ENCODE peak calls at places on chromosomes 5 and 9, in four cellular contexts. B is heart left ventricle, E is IMR-90, J is astrocyte. K is an unnamed sample.
A peak's percentile ranks its signal among the peaks of the same experiment; 100 is the strongest.

GRCh38 chr9:88106492-88106891 is 31.8 kb downstream of the SPATA31C2 start:
- DNase-seq in J (peak; percentile 16), B (no peak), E (peak; percentile 36), K (peak; percentile 35)

GRCh38 chr5:79736528-79737514 is 47.2 kb downstream of the CMYA5 start:
- DNase-seq in J (no peak), B (no peak), E (no peak), K (no peak)

GRCh38 chr5:169650701-169651331 is 13.7 kb downstream of the DOCK2 start:
- DNase-seq in B (no peak), E (peak; percentile 91), J (peak; percentile 88), K (peak; percentile 91)

GRCh38 chr5:88268414-88269184 is at the start of gene TMEM161B:
- DNase-seq in E (peak; percentile 85), J (peak; percentile 87), B (peak; percentile 90), K (peak; percentile 94)

GRCh38 chr5:27472000-27472763 is 433.8 kb upstream of the CDH9 start:
- DNase-seq in J (no peak), E (peak; percentile 19), B (no peak), K (peak; percentile 12)

GRCh38 chr5:94432499-94432898 is 185.9 kb downstream of the KIAA0825 start:
- DNase-seq in B (no peak), J (peak; percentile 49), E (peak; percentile 49), K (peak; percentile 52)

GRCh38 chr5:6790346-6790865 is 77.2 kb downstream of the TENT4A start:
- DNase-seq in B (no peak), E (no peak), J (no peak), K (no peak)

GRCh38 chr9:124281934-124282351 is 24.2 kb downstream of the NEK6 start:
- DNase-seq in E (no peak), J (peak; percentile 83), B (no peak), K (no peak)

GRCh38 chr5:76954383-76954763 is 1.5 kb downstream of the CRHBP start:
- DNase-seq in B (no peak), E (no peak), J (no peak), K (no peak)

GRCh38 chr9:9112001-9112725 is 1312.6 kb upstream of the DMAC1 start:
- DNase-seq in B (no peak), J (no peak), E (no peak), K (no peak)

GRCh38 chr5:18236386-18236785 is 602.1 kb downstream of the TAF11L14 start:
- DNase-seq in E (no peak), J (no peak), B (no peak), K (no peak)

GRCh38 chr5:117504245-117504644 is 929.6 kb upstream of the SEMA6A start:
- DNase-seq in B (no peak), J (no peak), E (peak; percentile 0), K (no peak)

GRCh38 chr5:160312139-160312959 is at the start of gene CCNJL:
- DNase-seq in J (peak; percentile 25), B (peak; percentile 66), E (peak; percentile 44), K (peak; percentile 53)

GRCh38 chr9:38067892-38068615 is 973 bp downstream of the SHB start:
- DNase-seq in J (no peak), E (no peak), B (no peak), K (no peak)

GRCh38 chr9:134984372-134985240 is 66.9 kb upstream of the FCN1 start:
- DNase-seq in B (no peak), E (no peak), J (no peak), K (no peak)

DNA sequence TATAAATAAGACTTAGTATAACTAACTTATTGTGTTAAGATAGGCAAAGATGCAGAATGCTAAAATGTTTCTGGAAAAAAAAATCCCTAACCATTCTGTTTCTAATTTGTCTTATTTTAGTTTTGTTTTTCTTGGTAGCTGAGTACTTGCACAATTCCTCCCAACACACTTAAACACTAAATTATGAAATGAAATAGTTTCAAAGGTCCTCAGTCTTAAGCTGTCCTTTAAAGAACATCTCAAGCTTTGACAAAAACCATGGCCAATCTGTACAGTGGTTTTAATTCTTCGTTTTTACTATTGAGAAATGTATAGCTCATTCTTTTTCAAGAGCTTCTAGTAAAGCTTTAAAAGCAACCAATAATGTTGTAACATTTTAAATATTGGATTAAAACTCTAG is 171.5 kb downstream of the EDIL3 start:
- DNase-seq in J (no peak), E (no peak), B (no peak), K (no peak)
- H3K4me1 ChIP-seq in J (no peaks in the 10 kb centered on the region), E (no peaks in the 10 kb centered on the region), B (no peaks in the 10 kb centered on the region), K (no peaks in the 10 kb centered on the region)

GRCh38 chr9:127118597-127119318 is 3.7 kb downstream of the ANGPTL2 start:
- DNase-seq in B (no peak), J (no peak), E (no peak), K (no peak)
- H3K4me1 ChIP-seq in B (peaks cover 10% of the 10 kb centered on the region), J (peaks cover 21% of the 10 kb centered on the region), E (peaks cover 28% of the 10 kb centered on the region), K (peaks cover 14% of the 10 kb centered on the region)

GRCh38 chr5:74122175-74122574 is 496.2 kb downstream of the ARHGEF28 start:
- DNase-seq in E (no peak), J (no peak), B (no peak), K (no peak)
- H3K4me1 ChIP-seq in E (no peaks in the 10 kb centered on the region), J (no peaks in the 10 kb centered on the region), B (no peaks in the 10 kb centered on the region), K (no peaks in the 10 kb centered on the region)

GRCh38 chr5:100855295-100855694 is 47.8 kb downstream of the ST8SIA4 start:
- DNase-seq in B (no peak), E (no peak), J (no peak), K (no peak)

GRCh38 chr5:100856462-100856861 is 46.6 kb downstream of the ST8SIA4 start:
- DNase-seq in E (no peak), J (no peak), B (no peak), K (no peak)

GRCh38 chr5:100854594-100854993 is 48.5 kb downstream of the ST8SIA4 start:
- DNase-seq in J (no peak), E (no peak), B (no peak), K (no peak)

GRCh38 chr5:100853582-100853981 is 49.5 kb downstream of the ST8SIA4 start:
- DNase-seq in J (no peak), E (no peak), B (no peak), K (no peak)

GRCh38 chr5:100855940-100856339 is 47.1 kb downstream of the ST8SIA4 start:
- DNase-seq in E (no peak), J (no peak), B (no peak), K (no peak)
- H3K4me1 ChIP-seq in E (no peaks in the 10 kb centered on the region), J (no peaks in the 10 kb centered on the region), B (peaks cover 2% of the 10 kb centered on the region), K (no peaks in the 10 kb centered on the region)

DNA sequence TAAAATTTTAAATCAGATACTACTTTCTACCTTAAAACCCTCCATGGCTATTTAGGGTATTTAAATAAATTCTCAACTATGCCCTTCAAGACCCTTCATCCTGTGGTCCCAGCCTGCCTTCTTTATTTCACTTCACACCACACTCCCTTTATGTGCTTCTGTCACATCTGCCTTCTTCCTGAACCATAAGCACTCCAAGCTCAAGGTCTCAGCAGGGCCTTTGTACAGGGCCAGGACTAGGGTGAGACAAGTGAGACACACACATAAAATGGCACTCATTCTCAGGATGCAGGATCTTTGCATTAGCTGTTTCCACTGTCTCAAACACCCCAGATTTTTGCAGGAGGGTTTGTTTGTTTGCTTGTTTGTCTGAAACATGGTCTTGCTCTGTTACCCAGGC is 7.6 kb downstream of the ITK start:
- DNase-seq in E (no peak), B (no peak), J (no peak), K (no peak)
- H3K4me1 ChIP-seq in E (no peaks in the 10 kb centered on the region), B (no peaks in the 10 kb centered on the region), J (no peaks in the 10 kb centered on the region), K (no peaks in the 10 kb centered on the region)

GRCh38 chr5:2755371-2755715 is 3.9 kb upstream of the IRX2 start:
- DNase-seq in B (no peak), E (no peak), J (no peak), K (no peak)
- H3K4me1 ChIP-seq in B (no peaks in the 10 kb centered on the region), E (no peaks in the 10 kb centered on the region), J (peaks cover 15% of the 10 kb centered on the region), K (no peaks in the 10 kb centered on the region)

GRCh38 chr9:93128011-93128714 is 5.9 kb downstream of the NINJ1 start:
- DNase-seq in B (no peak), E (no peak), J (no peak), K (no peak)

GRCh38 chr9:93130861-93131481 is 3.1 kb downstream of the NINJ1 start:
- DNase-seq in J (no peak), B (peak; percentile 65), E (no peak), K (no peak)

GRCh38 chr9:93129286-93129685 is 4.8 kb downstream of the NINJ1 start:
- DNase-seq in J (no peak), B (peak; percentile 53), E (no peak), K (no peak)

GRCh38 chr9:93128715-93129224 is 5.3 kb downstream of the NINJ1 start:
- DNase-seq in B (no peak), E (no peak), J (no peak), K (no peak)

DNA sequence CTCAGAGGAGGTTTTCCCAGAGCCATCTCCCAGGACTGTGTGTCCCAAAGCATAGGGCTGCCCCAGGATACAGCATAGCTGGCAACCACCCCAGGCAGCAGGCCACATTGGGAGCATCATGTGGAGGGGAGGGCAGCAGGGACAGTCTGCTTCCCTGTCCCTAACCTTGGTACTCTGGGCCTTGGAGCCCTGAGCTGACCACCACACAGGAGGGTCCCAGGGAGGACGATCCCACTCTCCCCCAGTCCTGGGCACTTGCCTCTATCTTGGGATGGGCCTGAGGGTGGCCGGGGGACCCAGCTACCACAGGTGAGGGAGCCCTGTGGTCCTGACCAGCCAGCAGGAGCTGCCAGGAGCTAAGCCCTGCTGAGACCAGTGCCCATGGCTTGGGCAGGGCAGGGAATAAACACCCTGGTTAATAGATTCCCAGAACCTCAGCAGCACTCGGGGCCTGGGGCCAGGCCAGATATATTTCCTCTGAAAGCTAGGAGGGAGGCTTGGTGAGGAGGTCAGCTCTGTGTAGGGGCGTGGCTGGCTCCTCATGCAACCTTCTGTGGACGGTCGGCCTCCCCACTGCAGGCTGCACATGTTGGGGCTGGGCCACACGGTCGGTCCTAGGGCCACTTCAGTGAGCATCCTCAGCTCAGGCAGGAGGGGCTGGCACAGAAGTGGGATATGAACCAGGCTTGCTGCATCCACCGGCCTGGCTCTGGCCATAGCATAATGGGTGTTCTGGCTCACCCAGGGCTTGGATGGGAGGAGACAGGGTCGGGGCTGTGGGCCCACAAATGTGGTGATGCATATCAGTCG is 4.2 kb downstream of the NINJ1 start:
- DNase-seq in E (no peak), B (no peak), J (no peak), K (no peak)
- H3K4me1 ChIP-seq in E (peaks cover 45% of the 10 kb centered on the region), B (peaks cover 8% of the 10 kb centered on the region), J (peaks cover 24% of the 10 kb centered on the region), K (peaks cover 14% of the 10 kb centered on the region)

DNA sequence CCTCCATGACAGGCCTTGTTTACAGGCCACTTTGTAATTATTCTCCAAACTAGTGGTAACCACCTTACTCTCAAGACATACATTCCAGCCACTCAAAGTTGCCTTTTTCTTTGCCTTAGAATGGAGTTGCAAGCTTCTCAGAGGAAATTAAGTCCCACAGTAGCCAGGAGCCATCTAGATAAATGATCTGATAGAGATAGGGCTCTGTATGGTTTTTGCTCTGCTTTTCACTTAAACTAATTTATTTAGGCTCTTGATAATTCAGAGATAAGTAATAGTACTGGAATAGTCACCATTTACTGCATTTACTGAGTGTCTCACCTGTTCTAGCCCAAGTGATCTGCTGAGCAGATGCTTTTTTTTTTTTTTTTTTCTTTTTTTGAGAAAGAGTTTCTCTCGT is 7.5 kb downstream of the LARP1 start:
- DNase-seq in J (no peak), E (no peak), B (no peak), K (no peak)
- H3K4me1 ChIP-seq in J (peaks cover 12% of the 10 kb centered on the region), E (peaks cover 23% of the 10 kb centered on the region), B (peaks cover 3% of the 10 kb centered on the region), K (peaks cover 4% of the 10 kb centered on the region)

GRCh38 chr5:173896631-173897030 is 8.5 kb downstream of the CPEB4 start:
- DNase-seq in E (no peak), B (no peak), J (no peak), K (no peak)
- H3K4me1 ChIP-seq in E (peaks cover 2% of the 10 kb centered on the region), B (no peaks in the 10 kb centered on the region), J (peaks cover under 1% of the 10 kb centered on the region), K (no peaks in the 10 kb centered on the region)

K was measured in fibroblast of lung.